ENCODE peak calls at places on chromosomes 5 and 9, in eight cellular contexts. I is AG09309; P is effector memory CD4-positive, alpha-beta T cell; J is activated CD8-positive, alpha-beta memory T cell treated with anti-CD3 and anti-CD28 coated beads, Interleukin-2, amount 50 U/mL, for 4 hours; W is iPS-NIHi11; O is kidney tubule cell; R is hepatic stellate cell; M is WTC11. G is an unnamed sample.

GRCh38 chr5:143435207-143435657 is 31.7 kb upstream of the NR3C1 start:
- DNase-seq in I (no peak), P (no peak), J (peak), W (no peak), O (peak), R (peak), M (no peak), G (peak)

GRCh38 chr5:150503977-150504620 is 3.8 kb upstream of the NDST1 start:
- DNase-seq in I (no peak), P (no peak), J (no peak), W (no peak), O (peak), R (no peak), M (no peak), G (no peak)

GRCh38 chr9:93268551-93269314 is 84.8 kb downstream of the WNK2 start:
- DNase-seq in I (no peak), P (no peak), J (no peak), W (no peak), O (no peak), R (no peak), M (no peak), G (no peak)

GRCh38 chr5:108858959-108859358 is 111.3 kb downstream of the FER start:
- DNase-seq in I (no peak), P (no peak), J (no peak), W (no peak), O (no peak), R (peak), M (no peak), G (no peak)

GRCh38 chr5:669842-670395 is 23.2 kb downstream of the TPPP start:
- DNase-seq in I (no peak), P (no peak), J (peak), W (no peak), O (no peak), R (no peak), M (no peak), G (no peak)

GRCh38 chr9:99023831-99024230 is 80.1 kb downstream of the COL15A1 start:
- DNase-seq in I (no peak), P (no peak), J (no peak), W (peak), O (peak), R (peak), M (no peak), G (no peak)

GRCh38 chr5:71938886-71939285 is 168.4 kb upstream of the MAP1B start:
- DNase-seq in I (no peak), P (no peak), J (no peak), W (peak), O (peak), R (no peak), M (peak), G (no peak)

GRCh38 chr9:134321571-134321930 is 4.7 kb upstream of the RXRA start:
- DNase-seq in I (no peak), P (no peak), J (no peak), W (no peak), O (no peak), R (no peak), M (no peak), G (peak)

GRCh38 chr5:138945421-138946240 is 70.5 kb upstream of the LRRTM2 start:
- DNase-seq in I (no peak), P (no peak), J (no peak), W (peak), O (no peak), R (no peak), M (peak), G (no peak)

GRCh38 chr5:54024466-54024865 is 285.9 kb downstream of the ARL15 start:
- DNase-seq in I (peak), P (no peak), J (no peak), W (no peak), O (no peak), R (peak), M (no peak), G (no peak)

GRCh38 chr9:129069825-129070473 is 11.0 kb upstream of the DOLPP1 start:
- DNase-seq in I (no peak), P (no peak), J (no peak), W (no peak), O (no peak), R (no peak), M (no peak), G (no peak)

GRCh38 chr9:517993-518392 is 303.3 kb downstream of the DOCK8 start:
- DNase-seq in I (no peak), P (no peak), J (no peak), W (no peak), O (no peak), R (no peak), M (no peak), G (no peak)

GRCh38 chr5:157046041-157046440 is 12.9 kb downstream of the HAVCR1 start:
- DNase-seq in I (no peak), P (no peak), J (no peak), W (no peak), O (peak), R (no peak), M (no peak), G (no peak)

GRCh38 chr5:141800629-141801028 is 77.6 kb downstream of the PCDH1 start:
- DNase-seq in I (no peak), P (no peak), J (no peak), W (no peak), O (no peak), R (no peak), M (no peak), G (no peak)

GRCh38 chr9:38299856-38300255 is 92.6 kb upstream of the ALDH1B1 start:
- DNase-seq in I (no peak), P (no peak), J (no peak), W (no peak), O (no peak), R (no peak), M (no peak), G (no peak)

GRCh38 chr5:159826351-159827222 is 89.7 kb upstream of the ADRA1B start:
- DNase-seq in I (peak), P (no peak), J (no peak), W (peak), O (peak), R (peak), M (no peak), G (no peak)

GRCh38 chr5:145260670-145261069 is 574.5 kb downstream of the PRELID2 start:
- DNase-seq in I (no peak), P (no peak), J (no peak), W (no peak), O (no peak), R (no peak), M (no peak), G (no peak)

GRCh38 chr5:155308289-155308688 is 294.7 kb downstream of the KIF4B start:
- DNase-seq in I (no peak), P (no peak), J (no peak), W (no peak), O (no peak), R (no peak), M (no peak), G (no peak)

GRCh38 chr9:980621-981020 is 4.2 kb downstream of the DMRT3 start:
- DNase-seq in I (no peak), P (no peak), J (no peak), W (no peak), O (no peak), R (no peak), M (no peak), G (no peak)

GRCh38 chr5:180431932-180432331 is 62.2 kb upstream of the CNOT6 start:
- DNase-seq in I (no peak), P (no peak), J (no peak), W (no peak), O (no peak), R (no peak), M (no peak), G (no peak)

GRCh38 chr9:83538172-83538889 is at the start of gene FRMD3:
- DNase-seq in I (peak), P (no peak), J (no peak), W (peak), O (peak), R (peak), M (peak), G (peak)

GRCh38 chr5:53151713-53152458 is 42.3 kb upstream of the MOCS2 start:
- DNase-seq in I (peak), P (no peak), J (no peak), W (no peak), O (peak), R (peak), M (no peak), G (no peak)

GRCh38 chr9:27094640-27095039 is 14.4 kb upstream of the TEK start:
- DNase-seq in I (peak), P (no peak), J (no peak), W (no peak), O (peak), R (peak), M (no peak), G (no peak)

GRCh38 chr5:120152472-120152871 is 311.6 kb upstream of the PRR16 start:
- DNase-seq in I (peak), P (no peak), J (no peak), W (no peak), O (peak), R (peak), M (no peak), G (peak)

GRCh38 chr9:111456536-111456935 is 27.6 kb downstream of the ECPAS start:
- DNase-seq in I (no peak), P (no peak), J (no peak), W (no peak), O (peak), R (no peak), M (no peak), G (no peak)